ENCODE peak calls at places on chromosome 20, in seven cellular contexts. D, O, L, V, C, R and X are unnamed samples.

GRCh38 chr20:59676126-59676876 is 72.0 kb downstream of the PHACTR3 start:
- DNase-seq in D (no peak), O (no peak), L (no peak), V (no peak), C (no peak), R (no peak), X (no peak)

GRCh38 chr20:22315771-22316170 is 268.6 kb downstream of the FOXA2 start:
- DNase-seq in D (no peak), O (no peak), L (no peak), V (no peak), C (no peak), R (no peak), X (no peak)

GRCh38 chr20:64161595-64162238 is 2.5 kb upstream of the MYT1 start:
- DNase-seq in D (peak), O (peak), L (peak), V (peak), C (peak), R (peak), X (peak)

GRCh38 chr20:60749804-60750602 is 502.1 kb upstream of the CDH4 start:
- DNase-seq in D (no peak), O (no peak), L (peak), V (no peak), C (peak), R (peak), X (no peak)

GRCh38 chr20:44810391-44811149 is at the start of gene RIMS4:
- DNase-seq in D (peak), O (no peak), L (peak), V (no peak), C (peak), R (peak), X (no peak)

GRCh38 chr20:32231847-32232246 is 24.2 kb downstream of the POFUT1 start:
- DNase-seq in D (no peak), O (no peak), L (no peak), V (no peak), C (no peak), R (no peak), X (peak)

GRCh38 chr20:33005132-33005566 is 916 bp upstream of the SUN5 start:
- DNase-seq in D (no peak), O (no peak), L (peak), V (no peak), C (no peak), R (peak), X (peak)

GRCh38 chr20:49245921-49246740 is 26.9 kb downstream of the DDX27 start:
- DNase-seq in D (no peak), O (no peak), L (peak), V (peak), C (no peak), R (peak), X (peak)

GRCh38 chr20:50218987-50219435 is 28.4 kb downstream of the CEBPB start:
- DNase-seq in D (no peak), O (no peak), L (no peak), V (no peak), C (no peak), R (no peak), X (no peak)

GRCh38 chr20:60427516-60427915 is 469.3 kb downstream of the CDH26 start:
- DNase-seq in D (no peak), O (no peak), L (no peak), V (no peak), C (no peak), R (no peak), X (no peak)

GRCh38 chr20:54188132-54188835 is 14.5 kb upstream of the CYP24A1 start:
- DNase-seq in D (no peak), O (no peak), L (no peak), V (no peak), C (no peak), R (no peak), X (no peak)

GRCh38 chr20:31632503-31633338 is 5.0 kb upstream of the COX4I2 start:
- DNase-seq in D (no peak), O (no peak), L (no peak), V (no peak), C (no peak), R (no peak), X (no peak)

GRCh38 chr20:43564993-43565757 is 6.3 kb downstream of the SGK2 start:
- DNase-seq in D (no peak), O (no peak), L (no peak), V (no peak), C (no peak), R (no peak), X (no peak)

GRCh38 chr20:57714409-57715267 is 4.8 kb upstream of the PMEPA1 start:
- DNase-seq in D (no peak), O (no peak), L (no peak), V (peak), C (no peak), R (no peak), X (peak)

GRCh38 chr20:43870484-43870883 is 44.2 kb upstream of the TOX2 start:
- DNase-seq in D (no peak), O (no peak), L (no peak), V (no peak), C (no peak), R (no peak), X (peak)

GRCh38 chr20:31849306-31849930 is 4.0 kb upstream of the FOXS1 start:
- DNase-seq in D (no peak), O (no peak), L (no peak), V (no peak), C (no peak), R (no peak), X (no peak)

GRCh38 chr20:26208296-26209091 is 511.8 kb upstream of the ZNF337 start:
- DNase-seq in D (peak), O (no peak), L (peak), V (peak), C (peak), R (peak), X (no peak)

GRCh38 chr20:21103582-21104465 is 2.3 kb downstream of the LINC00237 start:
- DNase-seq in D (no peak), O (no peak), L (peak), V (no peak), C (peak), R (peak), X (no peak)

GRCh38 chr20:60482201-60482600 is 524.0 kb downstream of the CDH26 start:
- DNase-seq in D (no peak), O (no peak), L (no peak), V (no peak), C (no peak), R (no peak), X (no peak)

GRCh38 chr20:1423625-1424106 is 30.8 kb upstream of the FKBP1A start:
- DNase-seq in D (peak), O (peak), L (peak), V (peak), C (peak), R (peak), X (peak)

GRCh38 chr20:55456316-55456940 is 548.9 kb downstream of the CBLN4 start:
- DNase-seq in D (no peak), O (no peak), L (no peak), V (no peak), C (no peak), R (no peak), X (no peak)

GRCh38 chr20:53896041-53896440 is 174.4 kb downstream of the BCAS1 start:
- DNase-seq in D (no peak), O (no peak), L (no peak), V (no peak), C (no peak), R (no peak), X (no peak)

GRCh38 chr20:57070296-57070695 is 196.1 kb downstream of the BMP7 start:
- DNase-seq in D (no peak), O (no peak), L (no peak), V (no peak), C (no peak), R (no peak), X (no peak)

GRCh38 chr20:57473246-57474042 is 51.5 kb downstream of the CTCFL start:
- DNase-seq in D (no peak), O (no peak), L (no peak), V (no peak), C (no peak), R (no peak), X (no peak)

GRCh38 chr20:49692941-49693340 is 20.7 kb downstream of the B4GALT5 start:
- DNase-seq in D (no peak), O (peak), L (no peak), V (no peak), C (no peak), R (no peak), X (no peak)

GRCh38 chr20:22333885-22334545 is 250.4 kb downstream of the FOXA2 start:
- DNase-seq in D (peak), O (peak), L (peak), V (peak), C (peak), R (peak), X (peak)

GRCh38 chr20:1674361-1674760 is 16.8 kb upstream of the SIRPG start:
- DNase-seq in D (no peak), O (no peak), L (no peak), V (no peak), C (peak), R (no peak), X (no peak)

GRCh38 chr20:57231951-57232428 is 34.5 kb downstream of the BMP7 start:
- DNase-seq in D (no peak), O (no peak), L (peak), V (no peak), C (peak), R (peak), X (no peak)

GRCh38 chr20:58212636-58213035 is 15.8 kb downstream of the ANKRD60 start:
- DNase-seq in D (no peak), O (no peak), L (no peak), V (no peak), C (no peak), R (no peak), X (no peak)

GRCh38 chr20:63639093-63639860 is 12.4 kb upstream of the GMEB2 start:
- DNase-seq in D (no peak), O (no peak), L (no peak), V (no peak), C (no peak), R (no peak), X (no peak)

GRCh38 chr20:17725094-17725835 is 25.5 kb downstream of the BANF2 start:
- DNase-seq in D (no peak), O (no peak), L (no peak), V (no peak), C (no peak), R (no peak), X (no peak)

GRCh38 chr20:39473533-39473932 is 511.4 kb downstream of the DHX35 start:
- DNase-seq in D (no peak), O (no peak), L (no peak), V (no peak), C (no peak), R (no peak), X (no peak)

GRCh38 chr20:3887870-3888614 is 1.1 kb upstream of the PANK2 start:
- DNase-seq in D (no peak), O (no peak), L (no peak), V (no peak), C (no peak), R (no peak), X (no peak)

GRCh38 chr20:3888622-3889488 is at the start of gene PANK2:
- DNase-seq in D (peak), O (peak), L (peak), V (peak), C (peak), R (peak), X (peak)

GRCh38 chr20:3889489-3890409 is 562 bp downstream of the PANK2 start:
- DNase-seq in D (no peak), O (no peak), L (no peak), V (peak), C (peak), R (peak), X (no peak)

GRCh38 chr20:3890410-3890751 is 1.2 kb downstream of the PANK2 start:
- DNase-seq in D (no peak), O (no peak), L (no peak), V (peak), C (no peak), R (no peak), X (peak)

GRCh38 chr20:3890999-3891929 is 2.1 kb downstream of the PANK2 start:
- DNase-seq in D (no peak), O (no peak), L (no peak), V (no peak), C (no peak), R (no peak), X (no peak)
- H4K8ac ChIP-seq in D (no peak), O (no peak), L (no peak), V (no peak), C (no peak), R (no peak), X (no peak)

GRCh38 chr20:16280219-16280618 is 293.0 kb downstream of the KIF16B start:
- DNase-seq in D (no peak), O (no peak), L (no peak), V (no peak), C (no peak), R (no peak), X (no peak)
- H4K8ac ChIP-seq in D (no peak), O (no peak), L (no peak), V (no peak), C (no peak), R (no peak), X (no peak)

DNA sequence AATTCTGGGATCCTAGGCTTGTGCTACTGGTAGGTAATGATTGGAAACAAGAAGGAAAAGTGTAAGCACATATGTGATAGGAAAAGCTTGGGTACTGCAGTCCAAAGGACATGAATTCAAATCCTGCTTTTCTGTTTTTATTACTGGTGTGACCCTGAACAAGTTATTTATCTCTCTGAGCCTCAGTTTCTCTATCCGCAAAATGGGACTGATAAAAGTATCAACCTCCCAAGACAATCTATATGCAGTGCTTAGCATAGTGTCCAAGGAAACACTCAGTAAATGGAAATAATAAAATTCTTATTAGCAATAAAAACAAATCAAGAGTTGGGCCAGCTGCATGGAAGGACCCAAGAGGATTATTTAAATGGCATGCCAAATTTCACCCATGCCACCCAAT is 108.5 kb downstream of the ZMYND8 start:
- DNase-seq in D (no peak), O (no peak), L (no peak), V (no peak), C (no peak), R (no peak), X (no peak)
- H4K8ac ChIP-seq in D (no peak), O (no peak), L (no peak), V (no peak), C (no peak), R (no peak), X (no peak)

DNA sequence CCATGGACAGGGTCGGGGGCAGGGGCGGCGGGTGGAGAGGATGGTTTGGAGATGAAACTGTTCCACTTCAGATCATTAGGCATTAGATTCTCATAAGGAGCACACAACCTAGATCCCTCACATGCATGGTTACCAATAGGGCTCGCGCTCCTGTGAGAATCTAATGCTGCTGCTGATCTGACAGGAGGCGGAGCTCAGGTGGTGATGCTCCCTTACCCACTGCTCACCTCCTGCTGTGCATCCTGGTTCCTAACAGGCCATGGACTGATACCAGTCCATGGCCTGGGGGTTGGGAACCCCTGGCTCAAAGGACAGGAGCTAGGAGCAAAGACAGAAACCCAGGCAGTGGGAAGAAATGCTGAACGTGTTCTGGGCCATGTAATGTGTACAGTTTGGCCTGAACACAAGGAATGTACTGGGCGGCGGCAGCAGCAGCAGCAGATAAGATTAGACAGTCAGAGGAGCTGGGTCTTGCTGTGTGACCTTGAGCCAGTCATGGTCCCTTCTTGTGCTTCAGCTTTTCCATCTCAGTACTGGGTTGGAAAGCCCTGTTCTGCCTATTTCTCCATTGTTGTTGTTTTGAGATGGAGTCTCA is 4.7 kb upstream of the SPAG4 start:
- DNase-seq in D (no peak), O (no peak), L (no peak), V (no peak), C (no peak), R (no peak), X (no peak)
- H4K8ac ChIP-seq in D (no peak), O (no peak), L (no peak), V (no peak), C (no peak), R (no peak), X (no peak)

GRCh38 chr20:18919996-18920395 is 106.4 kb downstream of the SCP2D1 start:
- DNase-seq in D (no peak), O (no peak), L (no peak), V (no peak), C (no peak), R (no peak), X (no peak)
- H4K8ac ChIP-seq in D (no peak), O (no peak), L (no peak), V (no peak), C (no peak), R (no peak), X (no peak)

GRCh38 chr20:52361650-52362049 is 170.1 kb upstream of the ZFP64 start:
- DNase-seq in D (no peak), O (no peak), L (no peak), V (no peak), C (no peak), R (no peak), X (no peak)

GRCh38 chr20:52365688-52366087 is 174.1 kb upstream of the ZFP64 start:
- DNase-seq in D (no peak), O (no peak), L (no peak), V (no peak), C (no peak), R (no peak), X (no peak)
- H4K8ac ChIP-seq in D (no peak), O (no peak), L (no peak), V (no peak), C (no peak), R (no peak), X (no peak)

DNA sequence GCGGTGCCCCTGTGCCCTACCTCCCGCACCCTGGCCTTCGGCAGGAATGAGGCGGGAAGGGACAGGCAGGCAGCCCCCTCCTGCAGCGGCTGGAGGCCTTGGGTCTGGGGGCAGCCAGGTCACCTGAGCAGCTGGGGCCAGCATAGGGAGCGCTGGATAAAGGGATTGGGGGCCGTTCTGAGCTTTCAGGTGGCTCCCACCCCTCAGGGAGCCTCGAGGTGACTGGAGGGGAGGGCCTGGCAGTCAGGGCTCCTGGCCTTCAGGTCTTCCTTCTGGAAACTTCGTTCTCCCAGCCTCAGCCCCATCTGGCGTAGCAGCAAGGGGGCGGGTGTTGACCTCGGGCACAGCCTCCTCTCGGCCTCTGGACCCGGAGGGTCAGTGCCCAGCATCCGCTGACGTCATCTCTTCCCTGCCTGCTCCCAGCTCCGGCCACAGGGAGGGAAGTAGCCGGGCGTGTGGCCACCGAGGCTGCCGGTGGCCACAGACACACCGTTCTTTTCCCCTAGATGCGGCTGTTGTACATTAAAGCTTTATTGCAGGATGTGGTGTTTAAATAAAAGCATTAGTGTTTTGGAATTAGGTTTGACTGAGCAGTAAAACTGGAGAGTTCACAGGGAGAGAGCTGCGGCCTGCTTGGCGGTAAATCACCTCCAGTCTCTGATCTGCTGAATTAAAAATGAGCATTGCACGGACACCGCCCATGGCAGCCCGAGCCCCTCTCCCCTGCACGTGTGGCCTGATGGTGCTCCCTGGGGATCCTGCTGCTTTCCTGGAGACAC is 80.0 kb upstream of the GATA5 start:
- DNase-seq in D (no peak), O (no peak), L (no peak), V (no peak), C (no peak), R (no peak), X (no peak)
- H4K8ac ChIP-seq in D (no peak), O (no peak), L (no peak), V (no peak), C (no peak), R (no peak), X (no peak)

GRCh38 chr20:37828584-37829527 is 74.1 kb upstream of the VSTM2L start:
- DNase-seq in D (no peak), O (no peak), L (no peak), V (no peak), C (no peak), R (no peak), X (no peak)

GRCh38 chr20:37821691-37822655 is 81.0 kb upstream of the VSTM2L start:
- DNase-seq in D (no peak), O (no peak), L (no peak), V (peak), C (no peak), R (no peak), X (peak)

GRCh38 chr20:37827605-37828004 is 75.3 kb upstream of the VSTM2L start:
- DNase-seq in D (no peak), O (no peak), L (no peak), V (no peak), C (no peak), R (no peak), X (no peak)

DNA sequence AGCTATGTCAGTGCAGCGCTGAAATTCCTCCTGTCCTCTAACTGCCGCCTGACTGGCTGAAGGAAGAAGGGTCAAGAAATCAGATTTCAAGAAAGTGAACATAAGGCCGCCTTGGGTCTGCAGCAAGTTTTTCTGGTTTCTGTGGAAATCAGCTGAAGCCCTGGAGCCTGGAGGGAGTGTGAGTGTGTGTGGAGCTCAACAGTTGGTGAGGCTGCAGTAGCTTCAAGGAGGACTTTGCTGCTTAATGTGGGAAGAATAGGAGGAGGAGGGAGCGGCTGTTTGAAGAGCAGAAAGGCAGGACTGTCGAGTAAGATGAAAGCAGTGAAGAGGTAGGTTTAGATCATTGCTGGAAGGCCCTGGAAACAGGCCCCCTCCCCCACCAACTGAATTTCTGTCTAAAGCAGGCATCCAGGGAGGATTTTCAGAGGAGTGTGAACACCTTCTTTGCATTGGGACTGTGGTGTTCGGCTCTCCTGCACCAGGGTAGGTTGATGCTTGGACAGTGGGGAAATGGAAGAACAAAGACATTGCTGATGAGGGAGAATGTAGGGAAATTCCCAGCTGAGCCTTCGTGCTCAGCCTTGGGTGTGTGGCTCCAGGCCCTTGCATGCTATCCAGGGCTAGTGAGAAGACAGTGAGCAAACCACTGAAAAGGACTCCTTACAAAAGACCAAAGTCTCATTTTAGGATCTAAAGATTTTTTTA is 79.5 kb upstream of the VSTM2L start:
- DNase-seq in D (no peak), O (peak), L (no peak), V (peak), C (no peak), R (peak), X (peak)
- H4K8ac ChIP-seq in D (no peak), O (peak), L (no peak), V (no peak), C (no peak), R (no peak), X (no peak)